ENCODE peak calls at places on chromosome 1, in five cellular contexts. One of them, this sample, is unnamed.

GRCh38 chr1:155127672-155128468 is at the start of gene EFNA1:
- DNase-seq in ACHN: peak
- DNase-seq in NCI-H1436: peak
- DNase-seq in HT1080: no peak
- DNase-seq in transverse colon: peak
- DNase-seq in this sample: peak

GRCh38 chr1:41483960-41484844 is at the start of gene EDN2:
- DNase-seq in ACHN: peak
- DNase-seq in HT1080: no peak
- DNase-seq in transverse colon: peak
- DNase-seq in NCI-H1436: peak
- DNase-seq in this sample: peak

GRCh38 chr1:235491644-235492043 is 12.6 kb downstream of the B3GALNT2 start:
- DNase-seq in HT1080: no peak
- DNase-seq in ACHN: no peak
- DNase-seq in NCI-H1436: no peak
- DNase-seq in transverse colon: no peak
- DNase-seq in this sample: no peak

GRCh38 chr1:155175281-155175926 is 1.8 kb downstream of the TRIM46 start:
- DNase-seq in NCI-H1436: no peak
- DNase-seq in transverse colon: peak
- DNase-seq in ACHN: no peak
- DNase-seq in HT1080: no peak
- DNase-seq in this sample: peak

GRCh38 chr1:75203415-75204277 is 69.5 kb downstream of the LHX8 start:
- DNase-seq in ACHN: peak
- DNase-seq in NCI-H1436: peak
- DNase-seq in HT1080: peak
- DNase-seq in transverse colon: no peak
- DNase-seq in this sample: peak

GRCh38 chr1:15617874-15618684 is 821 bp downstream of the DDI2 start:
- DNase-seq in ACHN: peak
- DNase-seq in transverse colon: peak
- DNase-seq in NCI-H1436: no peak
- DNase-seq in HT1080: peak
- DNase-seq in this sample: peak

GRCh38 chr1:88802950-88803349 is 88.4 kb downstream of the GTF2B start:
- DNase-seq in transverse colon: no peak
- DNase-seq in NCI-H1436: no peak
- DNase-seq in ACHN: no peak
- DNase-seq in HT1080: peak
- DNase-seq in this sample: no peak

GRCh38 chr1:246267896-246268295 is 239.2 kb downstream of the SMYD3 start:
- DNase-seq in ACHN: no peak
- DNase-seq in NCI-H1436: no peak
- DNase-seq in transverse colon: no peak
- DNase-seq in HT1080: no peak
- DNase-seq in this sample: no peak

GRCh38 chr1:65813956-65814355 is 21.3 kb downstream of the PDE4B start:
- DNase-seq in HT1080: no peak
- DNase-seq in NCI-H1436: no peak
- DNase-seq in ACHN: no peak
- DNase-seq in transverse colon: no peak
- DNase-seq in this sample: no peak

GRCh38 chr1:206000641-206001339 is 2.4 kb downstream of the RAB7B start:
- DNase-seq in transverse colon: no peak
- DNase-seq in NCI-H1436: no peak
- DNase-seq in HT1080: peak
- DNase-seq in ACHN: no peak
- DNase-seq in this sample: no peak

GRCh38 chr1:7503691-7504437 is 267.2 kb upstream of the VAMP3 start:
- DNase-seq in ACHN: no peak
- DNase-seq in HT1080: no peak
- DNase-seq in NCI-H1436: no peak
- DNase-seq in transverse colon: no peak
- DNase-seq in this sample: no peak

GRCh38 chr1:179794146-179794545 is 51.1 kb downstream of the FAM163A start:
- DNase-seq in HT1080: no peak
- DNase-seq in transverse colon: no peak
- DNase-seq in NCI-H1436: no peak
- DNase-seq in ACHN: no peak
- DNase-seq in this sample: no peak

GRCh38 chr1:23210351-23210785 is 6.9 kb downstream of the HTR1D start:
- DNase-seq in ACHN: peak
- DNase-seq in HT1080: peak
- DNase-seq in transverse colon: no peak
- DNase-seq in NCI-H1436: no peak
- DNase-seq in this sample: peak

GRCh38 chr1:209235170-209235569 is 348.3 kb upstream of the CAMK1G start:
- DNase-seq in ACHN: no peak
- DNase-seq in NCI-H1436: no peak
- DNase-seq in transverse colon: no peak
- DNase-seq in HT1080: no peak
- DNase-seq in this sample: no peak

GRCh38 chr1:43279161-43279560 is 6.2 kb downstream of the C1orf210 start:
- DNase-seq in ACHN: no peak
- DNase-seq in transverse colon: no peak
- DNase-seq in HT1080: no peak
- DNase-seq in NCI-H1436: no peak
- DNase-seq in this sample: no peak

GRCh38 chr1:44609768-44610526 is 64.3 kb downstream of the TMEM53 start:
- DNase-seq in ACHN: no peak
- DNase-seq in NCI-H1436: no peak
- DNase-seq in HT1080: no peak
- DNase-seq in transverse colon: no peak
- DNase-seq in this sample: peak

GRCh38 chr1:43708006-43708412 is 673 bp downstream of the ST3GAL3 start:
- DNase-seq in HT1080: no peak
- DNase-seq in NCI-H1436: no peak
- DNase-seq in ACHN: peak
- DNase-seq in transverse colon: no peak
- DNase-seq in this sample: no peak

GRCh38 chr1:223482766-223483165 is 89.6 kb downstream of the CCDC185 start:
- DNase-seq in NCI-H1436: no peak
- DNase-seq in HT1080: no peak
- DNase-seq in ACHN: no peak
- DNase-seq in transverse colon: no peak
- DNase-seq in this sample: no peak